ENCODE peak calls at places on chromosome 13, in ten cellular contexts. G is left cardiac atrium; L is NCI-H524; M is SK-N-SH; Q is heart left ventricle; E is fibroblast of the aortic adventitia; Z is stimulated activated CD4-positive, alpha-beta T cell treated with anti-CD3 and anti-CD28 coated beads, Interleukin-1b, Interleukin-23, amount 100 ng/mL, for 24 hours; U is T follicular helper cell; W is NCI-H2081; T is stimulated activated naive B cell treated with anti-CD40 and anti-IgM and Interleukin-4, amounts not matched to agents 10 μg/mL and 1 μg/mL and 100 μg/mL, for 72 hours. B is an unnamed sample.

GRCh38 chr13:113151745-113152707 is 6.4 kb upstream of the PROZ start:
- DNase-seq in Q (no peak), U (no peak), G (no peak), T (no peak), W (no peak), E (peak), L (peak), Z (no peak), M (no peak), B (no peak)

GRCh38 chr13:94178625-94179244 is 300.7 kb downstream of the DCT start:
- DNase-seq in Z (no peak), U (no peak), M (no peak), T (no peak), G (no peak), L (no peak), E (no peak), Q (no peak), W (peak), B (peak)

GRCh38 chr13:41224113-41225110 is 30.0 kb upstream of the KBTBD7 start:
- DNase-seq in Z (no peak), U (no peak), Q (no peak), E (peak), G (no peak), L (no peak), W (no peak), M (no peak), T (no peak), B (no peak)

GRCh38 chr13:112769615-112770014 is 79.8 kb downstream of the ATP11A start:
- DNase-seq in U (no peak), T (no peak), M (no peak), L (no peak), W (peak), E (no peak), Z (no peak), G (no peak), Q (no peak), B (no peak)

GRCh38 chr13:94886191-94886590 is 173.8 kb upstream of the SOX21 start:
- DNase-seq in M (no peak), G (no peak), Q (no peak), W (no peak), U (no peak), E (peak), Z (no peak), T (no peak), L (no peak), B (no peak)

GRCh38 chr13:89457977-89458376 is 1786.8 kb downstream of the SLITRK5 start:
- DNase-seq in E (peak), W (no peak), L (no peak), Q (no peak), Z (no peak), M (no peak), U (no peak), T (no peak), G (no peak), B (no peak)

GRCh38 chr13:20553309-20553708 is 13.6 kb upstream of the IFT88 start:
- DNase-seq in E (peak), M (no peak), Z (no peak), G (no peak), L (no peak), Q (no peak), T (no peak), W (no peak), U (no peak), B (no peak)

GRCh38 chr13:98481511-98481951 is 95.4 kb downstream of the STK24 start:
- DNase-seq in G (no peak), Q (no peak), E (no peak), M (no peak), Z (no peak), U (no peak), T (no peak), L (peak), W (no peak), B (no peak)

GRCh38 chr13:79492313-79492798 is 11.4 kb downstream of the NDFIP2 start:
- DNase-seq in U (no peak), E (peak), W (no peak), Z (no peak), L (no peak), T (no peak), G (no peak), Q (no peak), M (no peak), B (no peak)

GRCh38 chr13:23701646-23702045 is 131.4 kb downstream of the TNFRSF19 start:
- DNase-seq in U (no peak), W (no peak), L (no peak), Z (no peak), T (no peak), G (peak), E (peak), M (no peak), Q (peak), B (no peak)

GRCh38 chr13:114063545-114064515 is 68.6 kb downstream of the RASA3 start:
- DNase-seq in G (peak), W (no peak), T (no peak), M (peak), U (no peak), L (no peak), E (peak), Z (no peak), Q (peak), B (no peak)

GRCh38 chr13:85864963-85865530 is 65.8 kb upstream of the SLITRK6 start:
- DNase-seq in T (no peak), Q (no peak), U (no peak), M (peak), L (peak), Z (no peak), E (no peak), G (no peak), W (peak), B (peak)

GRCh38 chr13:74452176-74452575 is 318.0 kb upstream of the KLF12 start:
- DNase-seq in M (no peak), Q (no peak), W (no peak), T (no peak), E (peak), U (no peak), L (no peak), Z (no peak), G (no peak), B (no peak)

GRCh38 chr13:105276571-105276970 is 1258.9 kb downstream of the EFNB2 start:
- DNase-seq in T (no peak), W (no peak), G (no peak), Z (no peak), E (no peak), M (no peak), U (no peak), Q (no peak), L (no peak), B (no peak)

GRCh38 chr13:110697842-110698241 is 8.1 kb downstream of the CARS2 start:
- DNase-seq in T (no peak), Q (no peak), G (no peak), W (no peak), U (no peak), M (no peak), L (no peak), Z (no peak), E (no peak), B (no peak)

GRCh38 chr13:50290186-50290585 is 274.9 kb downstream of the KCNRG start:
- DNase-seq in U (no peak), T (no peak), G (no peak), W (no peak), M (no peak), Z (no peak), Q (no peak), E (no peak), L (no peak), B (peak)

GRCh38 chr13:66665991-66666390 is 564.1 kb downstream of the PCDH9 start:
- DNase-seq in E (peak), Q (no peak), L (peak), M (peak), W (peak), T (no peak), U (no peak), G (no peak), Z (no peak), B (no peak)

GRCh38 chr13:73262862-73263627 is 204.2 kb downstream of the KLF5 start:
- DNase-seq in W (no peak), Z (no peak), Q (no peak), G (no peak), U (no peak), E (no peak), T (no peak), M (no peak), L (no peak), B (no peak)

GRCh38 chr13:43786766-43787517 is at the start of gene ENOX1:
- DNase-seq in Q (peak), L (peak), M (peak), E (peak), W (peak), Z (peak), T (peak), U (no peak), G (peak), B (peak)

GRCh38 chr13:41944229-41944628 is 16.7 kb downstream of the VWA8 start:
- DNase-seq in E (no peak), Q (no peak), G (no peak), Z (no peak), W (no peak), M (no peak), T (no peak), L (no peak), U (no peak), B (no peak)

GRCh38 chr13:27917121-27917947 is 2.5 kb upstream of the PDX1 start:
- DNase-seq in Z (no peak), U (no peak), L (peak), M (no peak), W (no peak), E (no peak), G (no peak), Q (no peak), T (no peak), B (no peak)

GRCh38 chr13:52848455-52849190 is at the start of gene PCDH8:
- DNase-seq in M (peak), L (peak), Q (no peak), T (no peak), E (no peak), U (no peak), G (no peak), W (peak), Z (no peak), B (no peak)

GRCh38 chr13:56893843-56894242 is 246.9 kb upstream of the PRR20A start:
- DNase-seq in Q (no peak), W (no peak), T (no peak), Z (no peak), U (no peak), M (no peak), G (no peak), L (no peak), E (no peak), B (no peak)

GRCh38 chr13:98221234-98221633 is 44.2 kb upstream of the RNF113B start:
- DNase-seq in T (no peak), E (peak), G (no peak), W (no peak), Z (no peak), M (no peak), L (peak), Q (no peak), U (no peak), B (no peak)

GRCh38 chr13:98349731-98350305 is 172.7 kb upstream of the RNF113B start:
- DNase-seq in L (peak), M (peak), E (no peak), Z (no peak), G (peak), T (no peak), U (no peak), Q (no peak), W (no peak), B (no peak)

GRCh38 chr13:107422421-107422820 is 792.9 kb downstream of the LIG4 start:
- DNase-seq in M (no peak), G (no peak), E (no peak), Q (no peak), T (no peak), U (no peak), L (no peak), Z (no peak), W (no peak), B (peak)

GRCh38 chr13:89755729-89756492 is 1591.6 kb upstream of the MIR17HG start:
- DNase-seq in L (no peak), Q (no peak), G (no peak), W (no peak), U (no peak), T (peak), M (no peak), Z (no peak), E (no peak), B (peak)

GRCh38 chr13:41544824-41545707 is 87.7 kb downstream of the RGCC start:
- DNase-seq in G (no peak), M (no peak), Q (no peak), E (no peak), Z (no peak), L (no peak), W (no peak), T (no peak), U (no peak), B (no peak)

GRCh38 chr13:101474419-101474957 is 22.0 kb downstream of the ITGBL1 start:
- DNase-seq in E (peak), W (peak), T (no peak), L (peak), Z (no peak), U (no peak), Q (no peak), G (no peak), M (no peak), B (no peak)

GRCh38 chr13:28620011-28620830 is 38.7 kb upstream of the POMP start:
- DNase-seq in M (no peak), W (no peak), E (no peak), L (no peak), Z (no peak), T (no peak), U (no peak), Q (no peak), G (no peak), B (no peak)

GRCh38 chr13:48731957-48732569 is 78.3 kb downstream of the CYSLTR2 start:
- DNase-seq in L (no peak), Z (peak), M (peak), E (no peak), W (peak), T (peak), Q (peak), G (peak), U (peak), B (peak)

GRCh38 chr13:84455143-84455905 is 573.0 kb upstream of the SLITRK1 start:
- DNase-seq in Z (no peak), G (no peak), W (no peak), E (no peak), L (no peak), M (peak), U (no peak), T (no peak), Q (no peak), B (peak)

GRCh38 chr13:19838726-19839342 is 24.6 kb downstream of the ZMYM5 start:
- DNase-seq in L (no peak), W (no peak), E (peak), T (no peak), Z (no peak), Q (no peak), G (no peak), U (no peak), M (no peak), B (no peak)

GRCh38 chr13:87124785-87125074 is 546.4 kb upstream of the SLITRK5 start:
- DNase-seq in E (no peak), Q (no peak), L (no peak), M (no peak), U (no peak), Z (no peak), W (no peak), G (no peak), T (no peak), B (no peak)

GRCh38 chr13:46844431-46844830 is 47.5 kb upstream of the ESD start:
- DNase-seq in W (no peak), E (no peak), Z (no peak), G (no peak), T (no peak), M (no peak), Q (no peak), U (no peak), L (no peak), B (no peak)

B was measured in KBM-7.